ENCODE peak calls at places on chromosome 18, in four cellular contexts. H is dorsolateral prefrontal cortex, U is cardiac muscle cell, O is NB4. W is an unnamed sample.

GRCh38 chr18:63832470-63832869 is 55.0 kb upstream of the SERPINB2 start:
- DNase-seq in H (no peak), U (no peak), O (no peak), W (no peak)

GRCh38 chr18:3218817-3219216 is 951 bp downstream of the MYOM1 start:
- DNase-seq in H (no peak), U (no peak), O (no peak), W (no peak)

GRCh38 chr18:26503382-26503781 is 45.0 kb downstream of the KCTD1 start:
- DNase-seq in H (no peak), U (peak), O (no peak), W (no peak)

GRCh38 chr18:65322895-65323294 is 427.9 kb upstream of the CDH7 start:
- DNase-seq in H (no peak), U (no peak), O (no peak), W (no peak)

GRCh38 chr18:51006948-51007786 is 22.8 kb upstream of the SMAD4 start:
- DNase-seq in H (no peak), U (no peak), O (no peak), W (no peak)

GRCh38 chr18:58884694-58885093 is 20.0 kb downstream of the ZNF532 start:
- DNase-seq in H (no peak), U (no peak), O (no peak), W (no peak)

GRCh38 chr18:79465392-79465991 is 69.8 kb downstream of the NFATC1 start:
- DNase-seq in H (no peak), U (no peak), O (peak), W (no peak)

GRCh38 chr18:51506811-51507210 is 309.3 kb upstream of the MEX3C start:
- DNase-seq in H (no peak), U (no peak), O (no peak), W (no peak)

GRCh38 chr18:26487437-26487836 is 60.9 kb downstream of the KCTD1 start:
- DNase-seq in H (no peak), U (peak), O (no peak), W (no peak)

GRCh38 chr18:69944434-69944833 is 3.2 kb downstream of the CD226 start:
- DNase-seq in H (no peak), U (no peak), O (no peak), W (no peak)

GRCh38 chr18:76358774-76359173 is 136.3 kb downstream of the ZNF516 start:
- DNase-seq in H (no peak), U (no peak), O (no peak), W (no peak)

GRCh38 chr18:8797206-8797605 is 91.8 kb downstream of the MTCL1 start:
- DNase-seq in H (no peak), U (no peak), O (no peak), W (no peak)

GRCh38 chr18:77080283-77080682 is 52.3 kb downstream of the MBP start:
- DNase-seq in H (no peak), U (no peak), O (no peak), W (no peak)

GRCh38 chr18:70074091-70074490 is 126.4 kb upstream of the CD226 start:
- DNase-seq in H (no peak), U (no peak), O (no peak), W (no peak)

GRCh38 chr18:3468833-3469232 is 18.9 kb downstream of the TGIF1 start:
- DNase-seq in H (no peak), U (peak), O (peak), W (no peak)

GRCh38 chr18:60259052-60259681 is 113.4 kb downstream of the MC4R start:
- DNase-seq in H (no peak), U (peak), O (peak), W (no peak)

GRCh38 chr18:79511271-79511670 is 115.5 kb downstream of the NFATC1 start:
- DNase-seq in H (no peak), U (no peak), O (no peak), W (no peak)

GRCh38 chr18:66872277-66872676 is 268.4 kb upstream of the CDH19 start:
- DNase-seq in H (no peak), U (peak), O (peak), W (no peak)

GRCh38 chr18:6836331-6836730 is 106.8 kb downstream of the ARHGAP28 start:
- DNase-seq in H (no peak), U (no peak), O (no peak), W (no peak)

GRCh38 chr18:74264303-74265020 is 27.3 kb downstream of the CYB5A start:
- DNase-seq in H (no peak), U (no peak), O (no peak), W (no peak)

GRCh38 chr18:77379976-77380375 is 130.3 kb downstream of the GALR1 start:
- DNase-seq in H (no peak), U (no peak), O (no peak), W (no peak)

GRCh38 chr18:39835303-39836030 is 2119.6 kb upstream of the PIK3C3 start:
- DNase-seq in H (no peak), U (no peak), O (no peak), W (no peak)

GRCh38 chr18:66440433-66440832 is 163.5 kb downstream of the CDH19 start:
- DNase-seq in H (no peak), U (no peak), O (no peak), W (no peak)

GRCh38 chr18:48229445-48230052 is 179.6 kb downstream of the ZBTB7C start:
- DNase-seq in H (no peak), U (peak), O (no peak), W (no peak)

GRCh38 chr18:47265197-47265596 is 13.7 kb upstream of the SKOR2 start:
- DNase-seq in H (no peak), U (peak), O (no peak), W (no peak)

GRCh38 chr18:75472906-75473305 is 45.4 kb upstream of the SMIM21 start:
- DNase-seq in H (no peak), U (no peak), O (no peak), W (no peak)

GRCh38 chr18:35045808-35046207 is 4.6 kb downstream of the MAPRE2 start:
- DNase-seq in H (no peak), U (peak), O (no peak), W (no peak)
- H3K4me3 ChIP-seq in H (peak), U (no peak), O (no peak), W (peak)

GRCh38 chr18:62802523-62802922 is 87.2 kb downstream of the PHLPP1 start:
- DNase-seq in H (no peak), U (peak), O (no peak), W (no peak)
- TF ChIP-seq CTCF in H (peak), U (peak), O (no peak), W (no peak)

GRCh38 chr18:5546660-5547059 is 2.9 kb upstream of the EPB41L3 start:
- DNase-seq in H (peak), U (peak), O (peak), W (no peak)

GRCh38 chr18:5538541-5538940 is 5.3 kb downstream of the EPB41L3 start:
- DNase-seq in H (no peak), U (no peak), O (no peak), W (no peak)

GRCh38 chr18:5543036-5543671 is 643 bp downstream of the EPB41L3 start:
- DNase-seq in H (peak), U (no peak), O (no peak), W (no peak)

GRCh38 chr18:5542393-5543035 is 1.3 kb downstream of the EPB41L3 start:
- DNase-seq in H (peak), U (peak), O (peak), W (no peak)

DNA sequence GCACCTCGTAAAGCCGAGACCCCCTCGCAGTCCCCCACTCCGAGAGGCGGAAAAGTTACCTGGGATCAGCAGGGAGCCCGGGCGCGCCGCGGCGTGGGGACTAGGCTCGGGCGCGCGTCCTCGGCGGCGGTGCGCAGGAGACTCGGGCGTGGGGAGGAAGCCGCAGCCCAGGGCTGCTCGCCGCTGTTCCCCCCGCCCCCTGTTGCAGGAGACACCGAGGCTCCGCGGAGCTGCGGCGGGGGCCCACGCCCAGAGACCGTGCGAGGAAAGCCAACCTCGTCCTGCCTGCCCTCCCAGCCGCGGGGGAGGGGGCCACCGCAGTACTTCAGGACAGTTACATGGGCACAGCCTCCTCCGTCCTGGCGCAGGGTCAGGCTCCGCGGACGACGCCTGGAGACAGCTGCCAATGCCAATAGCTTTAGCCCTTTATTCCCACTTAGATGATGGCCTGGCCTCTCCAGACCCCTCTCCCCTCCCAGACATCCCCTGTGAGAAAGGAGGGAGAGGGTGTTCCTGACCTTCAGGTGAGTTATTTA is at the start of gene EPB41L3:
- DNase-seq in H (peak), U (peak), O (no peak), W (peak)
- H3K4me3 ChIP-seq in H (peak), U (peak), O (no peak), W (peak)

DNA sequence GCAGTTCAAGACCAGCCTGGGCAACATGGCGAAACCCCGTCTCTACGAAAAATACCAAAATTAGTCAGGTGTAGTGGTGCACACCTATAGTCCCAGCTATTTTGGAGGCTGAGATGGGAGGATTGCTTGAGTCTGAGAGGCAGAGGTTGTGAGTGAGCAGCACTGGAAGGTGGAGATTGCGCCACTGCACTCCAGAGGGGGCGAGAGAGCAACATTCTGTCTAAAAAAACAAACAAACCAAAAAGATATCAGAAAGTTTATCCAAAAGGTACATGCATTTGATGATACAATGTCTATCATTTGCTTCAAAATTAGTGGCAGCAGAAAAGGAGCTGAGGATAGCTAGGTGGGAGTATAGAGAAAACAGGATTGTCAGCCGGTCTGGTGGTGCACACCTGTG is 39.8 kb upstream of the CABLES1 start:
- DNase-seq in H (no peak), U (no peak), O (no peak), W (no peak)
- TF ChIP-seq CTCF in H (no peak), U (peak), O (no peak), W (no peak)

GRCh38 chr18:44695503-44695902 is 14.8 kb downstream of the SETBP1 start:
- DNase-seq in H (no peak), U (no peak), O (no peak), W (no peak)
- H3K4me3 ChIP-seq in H (no peak), U (no peak), O (no peak), W (no peak)

GRCh38 chr18:12657849-12658829 is at the start of gene SPIRE1:
- DNase-seq in H (peak), U (peak), O (peak), W (peak)
- TF ChIP-seq CTCF in H (no peak), U (no peak), O (no peak), W (no peak)